ENCODE peak calls at places on chromosome X, in five cellular contexts. V is left lung, Y is lung, O is prostate gland, I is neuronal stem cell. Z is an unnamed sample. For H3K9me3 and H3K4me1, the result is how much of the 10 kb centered on the place peaks cover.

GRCh38 chrX:10450229-10450958 is 170.0 kb downstream of the MID1 start:
- DNase-seq in V (no peak), Y (no peak), O (no peak), I (no peak), Z (no peak)

GRCh38 chrX:43676960-43677582 is 21.0 kb downstream of the MAOA start:
- DNase-seq in V (no peak), Y (no peak), O (no peak), I (peak), Z (peak)

GRCh38 chrX:12901486-12901885 is 4.9 kb upstream of the TLR8 start:
- DNase-seq in V (peak), Y (peak), O (peak), I (peak), Z (peak)

GRCh38 chrX:75746891-75747639 is 38.0 kb downstream of the MAGEE2 start:
- DNase-seq in V (no peak), Y (peak), O (peak), I (no peak), Z (peak)

GRCh38 chrX:102712967-102713677 is 874 bp downstream of the GPRASP2 start:
- DNase-seq in V (peak), Y (no peak), O (peak), I (peak), Z (peak)

GRCh38 chrX:65920620-65921019 is 119.3 kb downstream of the VSIG4 start:
- DNase-seq in V (no peak), Y (no peak), O (no peak), I (no peak), Z (no peak)

GRCh38 chrX:1491851-1492349 is 39.2 kb upstream of the ASMTL start:
- DNase-seq in V (no peak), Y (no peak), O (no peak), I (peak), Z (no peak)

GRCh38 chrX:98067611-98068010 is 1183.9 kb downstream of the RPA4 start:
- DNase-seq in V (no peak), Y (no peak), O (no peak), I (no peak), Z (no peak)

GRCh38 chrX:48972214-48973164 is 845 bp upstream of the KCND1 start:
- DNase-seq in V (no peak), Y (peak), O (no peak), I (no peak), Z (peak)

GRCh38 chrX:17161991-17162390 is 213.0 kb upstream of the NHS start:
- DNase-seq in V (no peak), Y (no peak), O (no peak), I (no peak), Z (no peak)

GRCh38 chrX:721354-721753 is 90.8 kb downstream of the SHOX start:
- DNase-seq in V (no peak), Y (no peak), O (no peak), I (no peak), Z (no peak)

GRCh38 chrX:133375558-133376340 is 39.5 kb downstream of the GPC4 start:
- DNase-seq in V (no peak), Y (no peak), O (no peak), I (no peak), Z (peak)

GRCh38 chrX:131762802-131763234 is 218.9 kb downstream of the OR13H1 start:
- DNase-seq in V (no peak), Y (peak), O (no peak), I (no peak), Z (peak)

GRCh38 chrX:101417981-101418841 is 10.2 kb downstream of the HNRNPH2 start:
- DNase-seq in V (peak), Y (peak), O (peak), I (peak), Z (peak)

GRCh38 chrX:133215747-133216146 is 2.4 kb downstream of the TFDP3 start:
- DNase-seq in V (no peak), Y (no peak), O (no peak), I (peak), Z (peak)

GRCh38 chrX:111411591-111412371 is at the start of gene DCX:
- DNase-seq in V (no peak), Y (no peak), O (no peak), I (no peak), Z (no peak)

GRCh38 chrX:139692506-139692849 is 15.5 kb downstream of the MCF2 start:
- DNase-seq in V (no peak), Y (no peak), O (no peak), I (no peak), Z (peak)

GRCh38 chrX:55488559-55489314 is 911 bp downstream of the USP51 start:
- DNase-seq in V (peak), Y (peak), O (peak), I (peak), Z (peak)

GRCh38 chrX:115324194-115324593 is 34.7 kb downstream of the LUZP4 start:
- DNase-seq in V (peak), Y (no peak), O (no peak), I (no peak), Z (no peak)

GRCh38 chrX:15310117-15310516 is 5.3 kb downstream of the ASB11 start:
- DNase-seq in V (peak), Y (peak), O (peak), I (no peak), Z (peak)

GRCh38 chrX:26851981-26852380 is 611.2 kb downstream of the PPP4R3C start:
- DNase-seq in V (no peak), Y (no peak), O (no peak), I (no peak), Z (no peak)

GRCh38 chrX:3520987-3521875 is 174.8 kb upstream of the MXRA5 start:
- DNase-seq in V (no peak), Y (no peak), O (no peak), I (no peak), Z (no peak)

GRCh38 chrX:120120223-120120622 is 4.5 kb upstream of the RHOXF1 start:
- DNase-seq in V (peak), Y (peak), O (no peak), I (no peak), Z (no peak)

GRCh38 chrX:40734956-40735317 is 405 bp downstream of the MED14 start:
- DNase-seq in V (peak), Y (no peak), O (peak), I (no peak), Z (peak)

GRCh38 chrX:52424658-52425057 is 55.8 kb downstream of the XAGE2 start:
- DNase-seq in V (no peak), Y (no peak), O (no peak), I (no peak), Z (no peak)

GRCh38 chrX:155997436-155997835 is at the start of gene IL9R:
- DNase-seq in V (no peak), Y (no peak), O (no peak), I (no peak), Z (no peak)

GRCh38 chrX:22273714-22274317 is 1.1 kb downstream of the CBLL2 start:
- DNase-seq in V (no peak), Y (no peak), O (no peak), I (no peak), Z (no peak)

GRCh38 chrX:136034622-136035021 is 49.4 kb downstream of the SLC9A6 start:
- DNase-seq in V (no peak), Y (no peak), O (no peak), I (no peak), Z (no peak)

GRCh38 chrX:135632353-135632752 is 81.1 kb upstream of the CT45A1 start:
- DNase-seq in V (no peak), Y (no peak), O (no peak), I (no peak), Z (no peak)

GRCh38 chrX:56764975-56765791 is 36.1 kb downstream of the NBDY start:
- DNase-seq in V (peak), Y (peak), O (no peak), I (no peak), Z (no peak)

GRCh38 chrX:29478336-29479069 is 736.9 kb upstream of the MAGEB2 start:
- DNase-seq in V (no peak), Y (no peak), O (no peak), I (peak), Z (peak)

GRCh38 chrX:119605739-119606507 is at the start of gene NKRF:
- DNase-seq in V (peak), Y (peak), O (peak), I (peak), Z (peak)

GRCh38 chrX:111035256-111035655 is 60.7 kb upstream of the PAK3 start:
- DNase-seq in V (no peak), Y (no peak), O (no peak), I (no peak), Z (no peak)

GRCh38 chrX:70554081-70554480 is 109.4 kb downstream of the DLG3 start:
- DNase-seq in V (no peak), Y (no peak), O (no peak), I (no peak), Z (no peak)

GRCh38 chrX:24862343-24862742 is 153.4 kb downstream of the ARX start:
- DNase-seq in V (no peak), Y (no peak), O (no peak), I (no peak), Z (no peak)

GRCh38 chrX:42943051-42943450 is 165.1 kb upstream of the PPP1R2C start:
- DNase-seq in V (no peak), Y (no peak), O (no peak), I (no peak), Z (no peak)

GRCh38 chrX:152823657-152824056 is 6.9 kb downstream of the CETN2 start:
- DNase-seq in V (no peak), Y (no peak), O (no peak), I (no peak), Z (no peak)

GRCh38 chrX:152822383-152823086 is 8.0 kb downstream of the CETN2 start:
- DNase-seq in V (no peak), Y (no peak), O (no peak), I (no peak), Z (no peak)

GRCh38 chrX:152819732-152820131 is 10.8 kb downstream of the CETN2 start:
- DNase-seq in V (no peak), Y (no peak), O (no peak), I (no peak), Z (no peak)

GRCh38 chrX:152821145-152821765 is 9.3 kb downstream of the CETN2 start:
- DNase-seq in V (no peak), Y (no peak), O (no peak), I (no peak), Z (peak)

DNA sequence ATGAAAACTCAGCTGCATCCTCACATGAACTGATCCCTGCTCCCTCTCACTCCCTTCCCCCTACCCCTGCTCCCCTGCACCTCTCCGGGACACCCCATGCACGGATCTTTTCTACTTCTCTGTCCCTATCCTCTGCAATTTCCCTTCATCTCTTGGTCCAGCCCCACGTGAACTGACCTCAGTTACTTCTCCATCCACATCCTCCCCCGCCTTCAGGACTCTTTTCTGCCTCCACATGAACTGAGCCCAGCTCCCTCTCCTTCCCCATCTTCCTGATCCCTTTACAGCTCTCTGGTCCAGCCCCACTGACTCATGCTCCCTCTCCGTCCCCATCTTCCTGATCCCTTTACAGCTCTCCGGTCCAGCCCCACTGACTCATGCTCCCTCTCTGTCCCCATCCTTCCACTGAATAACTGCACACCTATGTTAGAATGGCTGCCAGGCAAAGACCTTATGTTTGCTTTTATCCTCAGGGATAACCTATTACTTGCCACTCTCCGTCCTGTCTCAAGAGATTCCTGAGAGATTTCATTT is 5.6 kb downstream of the CETN2 start:
- DNase-seq in V (no peak), Y (no peak), O (no peak), I (no peak), Z (no peak)
- H3K9me3 ChIP-seq in V (under half), Y (under half), O (under half), I (under half), Z (under half)

DNA sequence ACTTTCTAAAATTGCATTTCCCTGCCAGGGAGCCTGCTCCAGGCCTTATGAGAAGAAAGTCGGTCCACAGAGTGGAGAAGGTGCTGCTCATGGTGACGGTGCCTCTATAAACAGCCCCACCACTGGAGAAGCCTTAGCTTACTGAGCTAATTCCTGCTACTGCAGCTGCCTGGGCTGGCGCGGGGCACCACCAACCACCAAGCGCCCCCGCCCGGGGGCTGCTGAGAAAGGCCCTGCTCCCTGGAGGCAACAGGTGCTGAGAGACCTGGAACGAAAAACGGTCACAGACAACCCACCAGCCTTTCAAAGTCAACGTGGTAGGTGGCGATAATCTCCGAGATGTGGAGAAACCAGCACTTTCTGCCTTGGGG is 2.9 kb downstream of the HCFC1 start:
- DNase-seq in V (no peak), Y (no peak), O (no peak), I (no peak), Z (no peak)
- H3K4me1 ChIP-seq in V (under half), Y (under half), O (under half), I (under half), Z (half or more)

GRCh38 chrX:154657226-154657805 is 3.9 kb upstream of the CTAG2 start:
- DNase-seq in V (no peak), Y (no peak), O (no peak), I (no peak), Z (no peak)

GRCh38 chrX:154658957-154659356 is 5.6 kb upstream of the CTAG2 start:
- DNase-seq in V (no peak), Y (no peak), O (no peak), I (no peak), Z (no peak)

GRCh38 chrX:154660506-154660905 is 7.1 kb upstream of the CTAG2 start:
- DNase-seq in V (no peak), Y (no peak), O (no peak), I (no peak), Z (no peak)

GRCh38 chrX:154658187-154658586 is 4.8 kb upstream of the CTAG2 start:
- DNase-seq in V (no peak), Y (no peak), O (no peak), I (no peak), Z (no peak)

DNA sequence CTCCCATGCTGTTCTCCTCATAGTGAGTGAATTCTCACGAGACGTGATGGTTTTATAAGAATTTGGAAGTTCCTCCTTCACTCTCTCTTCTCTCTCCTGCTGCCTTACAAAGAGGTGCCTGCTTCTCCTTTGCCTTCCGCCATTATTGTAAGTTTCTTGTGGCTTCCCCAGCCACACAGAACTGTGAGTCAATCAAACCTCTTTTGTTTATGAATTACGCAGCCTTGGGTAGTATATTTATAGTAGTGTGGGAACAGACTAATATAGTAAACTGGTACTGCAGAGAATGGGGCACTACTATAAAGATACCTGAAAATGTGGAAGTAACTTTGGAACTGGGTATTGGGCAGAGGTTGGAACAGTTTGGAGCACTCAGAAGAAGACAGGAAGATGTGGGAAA is 7.8 kb upstream of the CTAG2 start:
- DNase-seq in V (no peak), Y (no peak), O (no peak), I (no peak), Z (no peak)
- H3K9me3 ChIP-seq in V (under half), Y (under half), O (under half), I (under half), Z (under half)

GRCh38 chrX:149491812-149492211 is 13.3 kb downstream of the IDS start:
- DNase-seq in V (no peak), Y (no peak), O (no peak), I (no peak), Z (peak)

GRCh38 chrX:149495573-149496071 is 9.5 kb downstream of the IDS start:
- DNase-seq in V (peak), Y (no peak), O (no peak), I (no peak), Z (no peak)

GRCh38 chrX:149497054-149497453 is 8.1 kb downstream of the IDS start:
- DNase-seq in V (no peak), Y (no peak), O (no peak), I (no peak), Z (no peak)

GRCh38 chrX:149494844-149495565 is 10.1 kb downstream of the IDS start:
- DNase-seq in V (no peak), Y (peak), O (no peak), I (no peak), Z (no peak)

GRCh38 chrX:149493567-149494562 is 11.2 kb downstream of the IDS start:
- DNase-seq in V (peak), Y (no peak), O (no peak), I (no peak), Z (no peak)
- H3K4me1 ChIP-seq in V (under half), Y (under half), O (under half), I (under half), Z (under half)

DNA sequence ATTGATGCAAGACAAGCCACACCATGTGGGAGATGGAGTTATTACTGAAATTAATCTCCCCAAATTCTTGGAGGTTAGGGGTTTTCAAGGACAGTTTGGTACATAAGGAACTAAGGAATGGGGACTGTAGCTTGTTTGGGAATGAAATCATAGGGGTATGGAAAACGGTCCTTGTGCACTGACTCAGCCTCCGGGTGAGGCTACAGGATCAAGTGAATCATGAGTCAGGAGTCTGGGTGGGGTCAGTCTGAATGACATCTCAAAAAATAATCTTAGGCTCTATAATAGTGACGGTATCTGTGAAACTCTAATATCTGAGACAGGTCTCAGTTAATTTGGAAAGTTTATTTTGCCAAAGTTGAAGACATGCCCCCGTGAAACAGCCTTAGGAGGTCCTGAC is 128.5 kb upstream of the CYSLTR1 start:
- DNase-seq in V (no peak), Y (no peak), O (no peak), I (no peak), Z (no peak)
- H3K9me3 ChIP-seq in V (under half), Y (under half), O (under half), I (under half), Z (under half)

GRCh38 chrX:31215277-31215815 is 143.5 kb upstream of the FTHL17 start:
- DNase-seq in V (no peak), Y (no peak), O (no peak), I (no peak), Z (no peak)
- H3K4me1 ChIP-seq in V (under half), Y (under half), O (under half), I (under half), Z (under half)

DNA sequence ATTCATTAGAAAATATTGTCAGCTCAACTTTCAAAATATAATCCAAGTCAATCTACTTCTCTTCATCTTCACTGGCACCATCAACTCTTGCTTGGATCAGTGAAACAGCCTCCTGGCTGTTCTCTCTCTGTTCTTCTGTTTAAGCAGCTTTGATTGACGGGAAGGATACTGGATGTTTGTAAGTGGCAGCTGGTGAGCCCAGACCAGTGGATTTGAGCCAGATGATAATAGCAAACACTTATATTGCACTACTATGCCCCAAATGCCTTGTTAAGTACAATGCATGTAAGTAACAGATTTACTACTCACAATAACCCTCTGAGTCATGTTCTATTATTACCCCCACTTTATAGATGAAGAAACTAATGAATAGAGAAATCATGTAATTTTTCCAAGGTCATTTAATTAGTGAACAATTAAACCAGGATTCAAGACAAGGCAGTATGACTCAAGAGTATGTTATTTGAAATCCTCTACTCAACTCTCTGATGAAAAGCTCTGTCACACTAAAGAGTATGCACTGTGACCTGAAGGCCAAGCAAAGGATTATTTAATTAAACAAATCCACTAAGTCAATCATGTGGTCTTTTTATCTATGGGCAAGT is 44.8 kb downstream of the SPANXN3 start:
- DNase-seq in V (no peak), Y (no peak), O (no peak), I (no peak), Z (no peak)
- H3K9me3 ChIP-seq in V (under half), Y (under half), O (under half), I (under half), Z (under half)

GRCh38 chrX:153926863-153927685 is 1.0 kb upstream of the ARHGAP4 start:
- DNase-seq in V (peak), Y (peak), O (no peak), I (no peak), Z (peak)

GRCh38 chrX:153925739-153926593 is at the start of gene ARHGAP4:
- DNase-seq in V (no peak), Y (no peak), O (no peak), I (no peak), Z (no peak)

GRCh38 chrX:153927686-153927935 is 1.5 kb upstream of the ARHGAP4 start:
- DNase-seq in V (no peak), Y (no peak), O (no peak), I (no peak), Z (no peak)

GRCh38 chrX:153925387-153925738 is 701 bp downstream of the ARHGAP4 start:
- DNase-seq in V (no peak), Y (no peak), O (no peak), I (no peak), Z (no peak)

DNA sequence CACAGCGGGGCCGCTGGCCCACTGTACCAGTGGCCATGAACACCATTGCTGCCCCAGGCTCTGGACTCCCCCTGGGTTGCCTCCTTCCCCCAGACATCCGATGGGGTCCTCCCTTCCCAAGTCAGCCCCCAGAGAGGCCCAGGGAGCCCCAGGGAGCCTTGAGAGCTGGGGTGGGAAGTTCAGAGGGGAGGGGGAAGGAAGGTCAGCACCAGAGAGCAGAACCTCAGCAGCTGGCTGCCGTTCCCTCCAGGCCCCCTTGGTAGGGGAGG is 464 bp upstream of the ARHGAP4 start:
- DNase-seq in V (no peak), Y (no peak), O (no peak), I (no peak), Z (no peak)
- H3K4me1 ChIP-seq in V (under half), Y (under half), O (under half), I (under half), Z (under half)